ENCODE peak calls at places on chromosomes 2 and 18, in eight cellular contexts. R is osteoblast; M is naive thymus-derived CD4-positive, alpha-beta T cell; T is IMR-90; Z is body of pancreas; H is CD8-positive, alpha-beta T cell; K is colonic mucosa; Y is CD4-positive, alpha-beta memory T cell. I is an unnamed sample. For H3K4me1, the result is how much of the 10 kb centered on the place peaks cover.

GRCh38 chr18:76952747-76953146 is 130.4 kb downstream of the ZNF236 start:
- DNase-seq in M (no peak), Z (no peak), Y (no peak), H (no peak), R (no peak), K (no peak), T (no peak), I (no peak)

GRCh38 chr2:136013962-136014361 is 28.5 kb upstream of the DARS1 start:
- DNase-seq in T (no peak), Z (no peak), Y (no peak), K (no peak), H (no peak), R (no peak), M (no peak), I (no peak)

GRCh38 chr18:10032331-10032979 is 118.6 kb downstream of the VAPA start:
- DNase-seq in H (peak), K (no peak), M (peak), Y (no peak), Z (peak), R (no peak), T (no peak), I (no peak)

GRCh38 chr18:73316513-73316912 is 448.7 kb upstream of the NETO1 start:
- DNase-seq in Y (no peak), Z (no peak), T (peak), M (no peak), H (no peak), R (no peak), K (no peak), I (no peak)

GRCh38 chr2:236689981-236690380 is 120.4 kb downstream of the ACKR3 start:
- DNase-seq in H (no peak), R (peak), Z (no peak), T (no peak), K (no peak), Y (no peak), M (no peak), I (no peak)

GRCh38 chr18:29328932-29329331 is 1152.0 kb upstream of the CDH2 start:
- DNase-seq in H (no peak), Z (no peak), K (no peak), M (no peak), Y (no peak), T (no peak), R (no peak), I (no peak)

GRCh38 chr2:64913357-64913869 is 75.8 kb upstream of the SLC1A4 start:
- DNase-seq in H (peak), T (no peak), Z (peak), K (peak), R (no peak), M (peak), Y (no peak), I (peak)

GRCh38 chr18:46720092-46720491 is 36.8 kb downstream of the ST8SIA5 start:
- DNase-seq in Z (no peak), K (no peak), H (no peak), M (no peak), Y (no peak), T (no peak), R (no peak), I (no peak)

GRCh38 chr2:38108907-38109731 is 33.2 kb upstream of the CYP1B1 start:
- DNase-seq in R (no peak), K (no peak), M (no peak), T (no peak), H (no peak), Z (no peak), Y (no peak), I (no peak)

GRCh38 chr2:53641290-53641689 is 126.3 kb upstream of the CHAC2 start:
- DNase-seq in Z (no peak), Y (no peak), R (no peak), H (no peak), T (no peak), K (no peak), M (no peak), I (no peak)

GRCh38 chr18:76491436-76491800 is 3.6 kb downstream of the ZNF516 start:
- DNase-seq in R (peak), Y (peak), M (peak), T (peak), K (peak), H (peak), Z (peak), I (peak)

GRCh38 chr2:183037281-183037659 is 987 bp downstream of the NCKAP1 start:
- DNase-seq in K (no peak), R (peak), T (peak), M (peak), Y (no peak), Z (no peak), H (no peak), I (no peak)

GRCh38 chr2:167237478-167237877 is 349.2 kb downstream of the XIRP2 start:
- DNase-seq in T (no peak), Y (no peak), R (no peak), H (no peak), Z (no peak), M (no peak), K (no peak), I (no peak)

DNA sequence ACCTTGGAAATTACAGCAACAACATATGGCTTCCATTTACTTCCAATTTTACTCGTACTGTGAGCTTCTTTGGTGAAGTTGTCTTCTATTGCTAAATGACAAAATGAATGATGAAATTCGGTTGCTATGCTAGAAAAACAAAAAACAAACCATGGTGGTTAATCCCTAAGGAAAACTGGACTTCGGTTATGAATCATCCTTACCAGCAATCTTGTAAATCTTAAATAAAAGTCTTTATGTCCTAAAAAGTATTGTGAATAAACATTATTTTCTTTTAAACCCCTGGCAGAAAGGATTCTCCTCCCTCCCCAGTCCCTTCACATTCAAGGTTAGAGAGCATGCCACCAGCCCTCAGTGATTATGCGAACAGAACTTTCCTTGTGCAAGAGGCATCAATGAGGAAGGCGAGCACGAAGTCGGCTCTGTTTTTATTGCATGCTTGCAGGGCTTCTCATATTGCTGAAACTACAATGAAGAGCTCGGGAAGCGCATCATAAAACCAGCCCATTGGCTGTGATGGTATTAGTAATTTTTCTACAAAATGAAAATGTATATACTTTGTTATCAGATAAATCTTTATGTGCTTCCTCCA is 62.8 kb downstream of the ZNF521 start:
- DNase-seq in R (peak), K (no peak), Y (no peak), Z (no peak), M (no peak), T (peak), H (no peak), I (no peak)
- H3K4me1 ChIP-seq in R (under half), K (under half), Y (under half), Z (under half), M (under half), T (under half), H (under half), I (under half)

GRCh38 chr2:9247177-9247576 is 40.6 kb downstream of the ASAP2 start:
- DNase-seq in T (no peak), R (no peak), M (no peak), K (no peak), Z (no peak), H (no peak), Y (no peak), I (no peak)

GRCh38 chr2:9247786-9248185 is 41.2 kb downstream of the ASAP2 start:
- DNase-seq in M (no peak), R (no peak), Z (peak), Y (no peak), K (peak), H (no peak), T (no peak), I (no peak)

GRCh38 chr2:9248363-9248762 is 41.8 kb downstream of the ASAP2 start:
- DNase-seq in Y (no peak), K (peak), R (no peak), T (no peak), Z (no peak), H (no peak), M (no peak), I (no peak)

GRCh38 chr2:9243357-9243756 is 36.7 kb downstream of the ASAP2 start:
- DNase-seq in M (no peak), K (no peak), H (no peak), Z (no peak), T (peak), R (no peak), Y (no peak), I (no peak)

GRCh38 chr2:9244985-9245544 is 38.5 kb downstream of the ASAP2 start:
- DNase-seq in K (no peak), R (no peak), Y (no peak), H (no peak), Z (no peak), T (no peak), M (no peak), I (no peak)
- H3K4me1 ChIP-seq in K (under half), R (under half), Y (under half), H (under half), Z (under half), T (under half), M (under half), I (under half)

GRCh38 chr2:28755411-28755810 is 3.8 kb downstream of the PPP1CB start:
- DNase-seq in R (no peak), Z (no peak), T (peak), Y (no peak), K (no peak), H (no peak), M (no peak), I (no peak)
- H3K4me1 ChIP-seq in R (under half), Z (half or more), T (under half), Y (half or more), K (under half), H (half or more), M (under half), I (under half)

GRCh38 chr2:201129044-201129505 is 13.1 kb downstream of the CFLAR start:
- DNase-seq in Y (no peak), H (no peak), M (no peak), T (peak), K (peak), Z (peak), R (no peak), I (peak)

GRCh38 chr2:201126308-201127127 is 10.6 kb downstream of the CFLAR start:
- DNase-seq in M (no peak), Y (no peak), Z (no peak), R (no peak), T (peak), K (no peak), H (no peak), I (peak)

GRCh38 chr2:201127570-201127969 is 11.6 kb downstream of the CFLAR start:
- DNase-seq in Z (no peak), H (peak), K (no peak), R (no peak), T (peak), M (no peak), Y (no peak), I (peak)

GRCh38 chr2:201130524-201131186 is 14.7 kb downstream of the CFLAR start:
- DNase-seq in K (no peak), Z (no peak), M (peak), Y (peak), T (peak), R (peak), H (no peak), I (peak)

GRCh38 chr2:201127128-201127521 is 11.2 kb downstream of the CFLAR start:
- DNase-seq in R (no peak), H (no peak), M (no peak), Z (no peak), K (peak), Y (no peak), T (no peak), I (peak)
- H3K4me1 ChIP-seq in R (half or more), H (half or more), M (half or more), Z (half or more), K (under half), Y (half or more), T (under half), I (half or more)

DNA sequence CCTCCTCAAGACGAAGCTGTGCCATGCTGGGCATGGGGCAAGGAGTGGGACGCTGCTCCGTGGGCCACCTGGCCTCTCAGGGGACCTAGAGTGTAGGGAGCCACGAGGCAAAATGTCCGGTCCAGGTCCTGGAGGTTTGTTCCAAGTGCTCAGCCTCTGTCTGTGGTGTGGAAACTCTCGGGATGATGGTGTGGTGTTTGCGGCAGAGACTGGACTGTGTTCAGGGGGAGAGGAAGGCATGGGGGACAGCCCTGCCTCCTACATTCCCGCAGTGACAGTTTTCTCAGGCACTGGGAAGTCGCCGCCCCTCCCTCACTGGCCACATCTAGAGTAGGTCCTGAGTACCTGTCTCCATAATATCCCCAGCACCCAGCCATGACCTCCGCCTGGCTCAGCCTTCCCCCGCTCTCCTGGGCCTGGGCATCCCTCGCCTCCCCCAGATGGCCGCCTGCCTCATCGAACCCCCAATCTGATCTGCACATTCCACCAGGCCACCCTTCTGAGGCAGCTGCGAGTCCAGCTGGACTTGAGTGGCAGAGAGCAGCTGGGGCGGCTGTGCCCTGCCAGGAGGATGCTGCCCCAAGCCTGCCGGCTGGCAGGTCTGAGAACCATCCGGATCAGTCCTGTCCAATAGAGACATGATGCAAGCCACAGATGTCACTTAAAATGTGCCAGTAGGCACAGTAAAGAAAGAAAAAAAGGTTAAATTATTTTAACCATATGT is 6.2 kb downstream of the KCNIP3 start:
- DNase-seq in R (no peak), Z (no peak), Y (no peak), K (no peak), M (no peak), T (no peak), H (no peak), I (no peak)
- H3K4me1 ChIP-seq in R (under half), Z (under half), Y (under half), K (under half), M (under half), T (under half), H (under half), I (under half)

DNA sequence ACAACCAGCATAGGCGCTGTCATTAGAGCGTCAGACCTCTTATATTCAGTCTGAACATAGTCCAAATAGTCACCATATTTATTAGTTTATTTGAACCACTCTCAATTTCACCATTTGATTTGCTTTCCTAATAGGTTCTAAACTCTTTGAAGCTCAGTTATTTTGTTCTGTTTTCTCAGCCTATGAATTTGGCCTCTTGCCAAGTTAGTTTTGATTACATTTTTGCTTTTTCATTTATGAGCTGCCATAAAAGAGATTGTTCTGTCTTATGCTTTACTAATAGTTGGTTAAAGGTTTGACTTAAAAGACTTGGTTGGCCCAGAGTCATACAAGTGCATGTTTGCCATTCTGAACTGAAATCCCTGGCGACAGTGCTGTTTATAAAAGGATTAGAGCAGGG is 85.9 kb upstream of the RANBP2 start:
- DNase-seq in M (no peak), T (no peak), Y (no peak), Z (no peak), R (no peak), K (peak), H (no peak), I (peak)
- H3K4me1 ChIP-seq in M (under half), T (under half), Y (half or more), Z (half or more), R (under half), K (under half), H (under half), I (half or more)

I was measured in OCI-LY7.